ENCODE peak calls at places on chromosomes 12 and 14, in eight cellular contexts. H, W, D, I, O, E, T and U are unnamed samples.

GRCh38 chr12:8828514-8829127 is 6.2 kb downstream of the A2ML1 start:
- DNase-seq in H (no peak), E (no peak), D (no peak), T (no peak), I (no peak), O (no peak), W (no peak), U (no peak)

GRCh38 chr14:33317675-33318074 is 379.0 kb downstream of the NPAS3 start:
- DNase-seq in W (no peak), E (no peak), O (no peak), D (no peak), H (no peak), T (no peak), I (no peak), U (no peak)

GRCh38 chr12:98645572-98646067 is 530 bp downstream of the APAF1 start:
- DNase-seq in D (peak), T (peak), E (no peak), I (no peak), H (no peak), O (no peak), W (no peak), U (no peak)

GRCh38 chr12:116691636-116692035 is 46.2 kb downstream of the SPRING1 start:
- DNase-seq in T (no peak), W (no peak), O (no peak), D (no peak), I (no peak), E (no peak), H (no peak), U (no peak)

GRCh38 chr14:87944987-87945604 is 47.9 kb downstream of the GALC start:
- DNase-seq in T (peak), D (peak), O (no peak), I (peak), H (no peak), E (no peak), W (peak), U (no peak)

GRCh38 chr14:94466706-94467370 is 9.2 kb downstream of the SERPINA9 start:
- DNase-seq in E (no peak), T (no peak), H (no peak), O (no peak), I (no peak), D (no peak), W (no peak), U (no peak)

GRCh38 chr14:55539975-55540374 is 40.0 kb upstream of the KTN1 start:
- DNase-seq in W (no peak), E (no peak), O (no peak), H (no peak), T (no peak), I (no peak), D (no peak), U (no peak)

GRCh38 chr14:91040545-91040944 is 19.9 kb downstream of the RPS6KA5 start:
- DNase-seq in E (no peak), T (no peak), H (no peak), I (no peak), O (no peak), D (no peak), W (no peak), U (no peak)

GRCh38 chr14:64293976-64294671 is at the start of gene ESR2:
- DNase-seq in D (peak), I (no peak), E (no peak), W (no peak), O (no peak), H (no peak), T (peak), U (peak)

GRCh38 chr12:2959508-2960431 is 573 bp downstream of the TEAD4 start:
- DNase-seq in T (peak), O (peak), D (peak), H (no peak), I (peak), E (no peak), W (no peak), U (peak)

GRCh38 chr12:2687058-2687457 is 107.7 kb upstream of the FKBP4 start:
- DNase-seq in H (peak), T (no peak), W (no peak), E (no peak), D (no peak), O (no peak), I (no peak), U (no peak)

GRCh38 chr14:105817971-105818711 is 291.8 kb downstream of the TMEM121 start:
- DNase-seq in E (no peak), W (no peak), H (no peak), I (no peak), T (no peak), O (no peak), D (no peak), U (no peak)

GRCh38 chr14:32345311-32345771 is 16.2 kb downstream of the AKAP6 start:
- DNase-seq in T (peak), E (no peak), W (no peak), D (peak), I (no peak), O (no peak), H (no peak), U (no peak)

GRCh38 chr12:29961231-29961630 is 177.5 kb upstream of the TMTC1 start:
- DNase-seq in T (peak), W (no peak), D (peak), E (no peak), H (no peak), O (no peak), I (no peak), U (no peak)

GRCh38 chr12:76103958-76104357 is 19.5 kb upstream of the NAP1L1 start:
- DNase-seq in T (no peak), E (no peak), O (no peak), D (no peak), H (no peak), W (no peak), I (no peak), U (no peak)

GRCh38 chr12:131716282-131716681 is 5.4 kb downstream of the SFSWAP start:
- DNase-seq in H (no peak), E (no peak), D (no peak), I (no peak), W (no peak), T (no peak), O (no peak), U (no peak)

GRCh38 chr12:109553471-109553870 is 19.8 kb downstream of the MMAB start:
- DNase-seq in I (no peak), T (no peak), O (no peak), W (no peak), D (peak), H (no peak), E (no peak), U (no peak)

GRCh38 chr12:103858953-103859601 is 18.0 kb upstream of the NT5DC3 start:
- DNase-seq in D (peak), T (peak), W (peak), E (no peak), I (peak), H (peak), O (peak), U (peak)

GRCh38 chr12:25958254-25959068 is at the start of gene RASSF8:
- DNase-seq in E (no peak), T (peak), D (peak), O (peak), H (no peak), W (no peak), I (no peak), U (peak)

DNA sequence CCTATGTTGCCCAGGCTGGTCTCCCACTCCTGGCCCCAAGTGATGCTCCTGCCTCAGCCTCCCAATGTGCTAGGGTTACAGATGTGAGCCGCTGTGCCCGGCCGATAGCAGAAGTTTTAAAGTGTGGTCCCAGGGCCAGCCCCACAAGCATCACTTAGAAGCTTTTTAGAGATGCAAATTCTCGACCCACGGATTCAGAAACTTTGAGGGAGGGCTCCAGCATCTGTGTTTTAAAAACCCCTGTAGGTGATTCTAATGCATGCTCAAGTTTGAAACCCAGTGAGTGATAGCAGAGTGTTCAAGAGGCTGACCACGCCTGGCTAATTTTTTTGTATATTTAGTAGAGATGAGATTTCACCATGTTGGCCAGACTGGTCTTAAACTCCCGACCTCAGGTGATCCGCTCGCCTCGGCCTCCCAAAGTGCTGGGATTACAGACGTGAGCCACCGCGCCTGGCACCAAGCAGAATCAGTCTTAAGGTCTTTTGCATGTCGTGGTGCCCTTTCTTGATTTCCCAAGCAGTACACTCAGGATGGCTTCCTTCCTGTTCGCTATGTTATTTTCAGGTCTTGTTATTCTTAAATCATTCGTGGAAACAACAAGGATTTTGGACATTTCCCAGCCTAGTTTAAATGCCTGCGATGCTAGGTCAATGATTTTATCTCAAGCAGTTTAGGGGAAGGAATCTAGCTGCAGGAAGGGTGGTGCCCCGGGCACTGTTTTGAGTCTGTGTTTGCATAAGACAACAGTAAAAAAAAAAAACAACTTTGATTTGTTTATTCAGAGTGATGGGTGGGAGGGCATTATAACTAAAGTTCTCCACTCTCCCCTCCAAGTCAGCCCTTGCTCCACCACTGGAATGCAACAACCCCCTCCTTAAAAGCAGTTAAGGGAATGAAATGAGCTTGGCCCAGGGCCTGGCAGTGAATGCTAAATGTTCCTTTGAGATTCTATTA is 9.2 kb upstream of the RILPL2 start:
- DNase-seq in D (peak), I (no peak), O (peak), E (no peak), W (no peak), H (no peak), T (peak), U (no peak)
- H3K4me3 ChIP-seq in D (no peak), I (no peak), O (no peak), E (no peak), W (no peak), H (no peak), T (no peak), U (no peak)

DNA sequence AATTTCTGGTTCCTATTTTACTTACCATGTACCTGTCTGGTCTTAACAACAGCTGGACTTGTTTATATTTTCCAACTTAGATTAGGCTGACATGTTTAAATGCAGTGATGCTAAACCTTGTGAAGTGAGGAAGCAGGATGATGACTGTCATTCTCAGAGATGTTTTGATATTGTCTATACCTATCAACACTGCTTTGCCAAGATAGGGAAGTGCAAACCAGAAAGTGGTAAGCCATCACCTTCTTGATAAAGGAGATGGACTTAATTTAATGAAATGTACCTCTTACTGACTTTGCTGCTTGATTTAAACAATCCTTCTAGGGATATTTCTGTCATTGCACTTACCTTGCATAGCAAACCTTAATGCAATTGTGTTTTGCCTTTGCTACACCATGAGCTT is 2.2 kb downstream of the BICD1 start:
- DNase-seq in O (no peak), W (no peak), D (no peak), T (no peak), I (no peak), E (no peak), H (no peak), U (no peak)
- H3K4me3 ChIP-seq in O (no peak), W (peak), D (peak), T (peak), I (peak), E (no peak), H (no peak), U (no peak)

GRCh38 chr12:94650143-94651056 is at the start of gene TMCC3:
- DNase-seq in O (peak), I (no peak), T (peak), H (no peak), D (peak), W (no peak), E (no peak), U (peak)
- H3K4me3 ChIP-seq in O (peak), I (peak), T (peak), H (peak), D (peak), W (peak), E (peak), U (peak)

DNA sequence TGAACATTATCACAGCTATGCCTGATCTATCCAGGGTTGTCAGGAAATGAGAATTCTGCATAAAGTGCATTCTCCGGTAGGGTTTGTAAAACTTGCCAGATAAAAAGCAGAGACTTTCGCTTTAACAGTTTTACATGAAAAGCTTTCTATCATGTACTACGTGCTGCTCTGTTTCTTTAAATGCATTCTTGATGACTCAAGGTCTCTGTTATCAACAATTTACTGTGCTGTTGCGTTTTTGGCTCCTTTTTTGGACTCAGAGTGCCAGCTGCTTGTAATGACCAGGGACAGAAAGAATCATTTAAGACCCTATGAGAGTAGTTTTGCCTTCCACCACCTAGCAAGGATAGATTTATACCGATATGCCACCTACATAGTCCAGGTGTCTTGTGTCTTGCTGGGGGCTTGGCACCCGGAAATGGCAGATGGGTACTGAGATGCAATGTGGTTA is 371.1 kb downstream of the BTG1 start:
- DNase-seq in T (peak), E (no peak), W (no peak), I (no peak), O (no peak), D (peak), H (no peak), U (no peak)
- H3K4me3 ChIP-seq in T (peak), E (no peak), W (no peak), I (no peak), O (peak), D (no peak), H (no peak), U (no peak)

GRCh38 chr14:100246136-100246535 is 7.2 kb downstream of the YY1 start:
- DNase-seq in O (no peak), E (no peak), H (no peak), T (no peak), I (no peak), D (no peak), W (no peak), U (no peak)
- H3K4me3 ChIP-seq in O (no peak), E (no peak), H (no peak), T (no peak), I (no peak), D (no peak), W (no peak), U (no peak)

DNA sequence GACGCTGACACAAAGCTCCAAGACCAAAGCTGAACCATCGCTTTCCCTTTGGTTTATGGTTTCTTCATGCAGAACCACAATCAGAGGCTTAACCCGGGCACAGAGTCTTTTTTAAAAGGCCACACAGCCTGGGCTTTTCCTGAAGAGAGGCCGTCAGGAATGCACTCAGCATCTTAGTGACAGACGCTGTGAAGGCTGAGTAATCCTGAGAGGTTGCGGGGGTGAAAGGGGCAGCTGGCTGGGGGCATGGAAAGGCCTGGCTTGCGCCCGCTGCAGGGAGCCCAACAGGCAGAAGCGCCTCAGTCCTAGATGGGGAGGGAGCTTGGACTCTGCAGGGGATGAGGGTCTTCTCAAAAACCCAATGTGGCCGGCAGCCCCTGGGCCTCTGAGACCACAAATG is 13.6 kb downstream of the CTDSP2 start:
- DNase-seq in E (no peak), O (no peak), W (no peak), I (no peak), H (no peak), T (peak), D (peak), U (no peak)
- H3K4me3 ChIP-seq in E (no peak), O (no peak), W (no peak), I (no peak), H (peak), T (no peak), D (no peak), U (no peak)